ENCODE peak calls at places on chromosome 12, in eight cellular contexts. K, T, U, A, Q, V, F and Z are unnamed samples.

GRCh38 chr12:116202433-116202832 is 75.1 kb downstream of the MED13L start:
- DNase-seq in K (no peak), T (no peak), U (no peak), A (no peak), Q (no peak), V (no peak), F (no peak), Z (peak; percentile 34)

GRCh38 chr12:20627001-20627588 is 68.0 kb upstream of the SLCO1C1 start:
- DNase-seq in K (no peak), T (no peak), U (no peak), A (no peak), Q (no peak), V (no peak), F (no peak), Z (no peak)

GRCh38 chr12:49524660-49525324 is 14.0 kb upstream of the KCNH3 start:
- DNase-seq in K (no peak), T (no peak), U (no peak), A (no peak), Q (no peak), V (no peak), F (no peak), Z (no peak)

GRCh38 chr12:102883204-102883799 is 33.7 kb downstream of the PAH start:
- DNase-seq in K (peak; percentile 20), T (peak; percentile 48), U (peak; percentile 10), A (peak; percentile 44), Q (peak; percentile 70), V (peak; percentile 25), F (no peak), Z (peak; percentile 75)

GRCh38 chr12:93860659-93861373 is 183.6 kb downstream of the CRADD start:
- DNase-seq in K (no peak), T (no peak), U (no peak), A (no peak), Q (no peak), V (no peak), F (no peak), Z (no peak)

GRCh38 chr12:121110211-121110940 is 22.3 kb upstream of the P2RX7 start:
- DNase-seq in K (peak; percentile 60), T (peak; percentile 60), U (peak; percentile 56), A (peak; percentile 65), Q (peak; percentile 65), V (peak; percentile 50), F (peak; percentile 78), Z (peak; percentile 85)

GRCh38 chr12:82130763-82131162 is 227.4 kb downstream of the CCDC59 start:
- DNase-seq in K (no peak), T (no peak), U (no peak), A (no peak), Q (no peak), V (no peak), F (no peak), Z (no peak)

GRCh38 chr12:19129486-19130223 is at the start of gene PLEKHA5:
- DNase-seq in K (no peak), T (peak; percentile 44), U (peak; percentile 23), A (peak; percentile 86), Q (peak; percentile 94), V (no peak), F (no peak), Z (peak; percentile 81)

GRCh38 chr12:41548926-41549325 is 360.8 kb downstream of the PDZRN4 start:
- DNase-seq in K (no peak), T (no peak), U (no peak), A (no peak), Q (no peak), V (no peak), F (no peak), Z (no peak)

GRCh38 chr12:120290541-120291312 is 976 bp downstream of the RNU4-2 start:
- DNase-seq in K (peak; percentile 54), T (peak; percentile 35), U (no peak), A (no peak), Q (no peak), V (peak; percentile 46), F (no peak), Z (peak; percentile 50)

GRCh38 chr12:3655331-3655900 is 97.5 kb downstream of the CRACR2A start:
- DNase-seq in K (peak; percentile 12), T (peak; percentile 12), U (no peak), A (peak; percentile 7), Q (peak; percentile 58), V (no peak), F (no peak), Z (peak; percentile 80)

GRCh38 chr12:59389968-59390576 is 205.8 kb upstream of the SLC16A7 start:
- DNase-seq in K (no peak), T (no peak), U (no peak), A (no peak), Q (no peak), V (no peak), F (no peak), Z (peak; percentile 26)

GRCh38 chr12:94282675-94283074 is 134.3 kb downstream of the PLXNC1 start:
- DNase-seq in K (peak; percentile 59), T (no peak), U (no peak), A (no peak), Q (no peak), V (no peak), F (no peak), Z (no peak)

GRCh38 chr12:118334939-118335567 is 37.7 kb downstream of the TAOK3 start:
- DNase-seq in K (peak; percentile 84), T (no peak), U (no peak), A (no peak), Q (no peak), V (no peak), F (no peak), Z (no peak)

GRCh38 chr12:118342115-118342514 is 30.6 kb downstream of the TAOK3 start:
- DNase-seq in K (no peak), T (no peak), U (no peak), A (no peak), Q (no peak), V (no peak), F (no peak), Z (no peak)

GRCh38 chr12:118336123-118336522 is 36.6 kb downstream of the TAOK3 start:
- DNase-seq in K (no peak), T (no peak), U (no peak), A (no peak), Q (no peak), V (no peak), F (no peak), Z (no peak)

GRCh38 chr12:118334241-118334640 is 38.5 kb downstream of the TAOK3 start:
- DNase-seq in K (no peak), T (no peak), U (no peak), A (no peak), Q (no peak), V (no peak), F (no peak), Z (no peak)

GRCh38 chr12:118337194-118337838 is 35.4 kb downstream of the TAOK3 start:
- DNase-seq in K (no peak), T (no peak), U (no peak), A (no peak), Q (no peak), V (no peak), F (no peak), Z (no peak)
- TF ChIP-seq REST in K (no peak), T (no peak), U (no peak), A (no peak), Q (no peak), V (no peak), F (no peak), Z (no peak)

DNA sequence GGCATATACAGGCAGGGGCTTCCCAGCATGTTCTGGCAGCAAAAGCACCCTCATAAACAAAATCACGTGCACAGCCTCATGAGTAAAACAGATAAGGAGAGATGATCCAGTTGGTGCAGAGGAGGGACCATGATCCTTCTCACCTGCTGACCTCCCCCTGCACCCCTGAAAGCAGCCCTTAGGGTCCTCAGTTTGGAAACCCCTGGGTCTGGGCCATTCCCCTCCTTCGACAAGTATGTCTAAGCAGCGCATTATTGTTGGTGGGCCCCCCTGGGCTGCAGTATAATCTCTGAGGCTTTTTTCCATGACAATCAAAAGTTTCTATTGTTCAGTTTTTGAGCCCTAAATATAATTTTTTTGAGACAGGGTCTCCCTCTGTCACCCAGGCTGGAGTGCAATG is 5.1 kb upstream of the KRT4 start:
- DNase-seq in K (no peak), T (no peak), U (no peak), A (no peak), Q (no peak), V (no peak), F (no peak), Z (no peak)
- H3K27me3 ChIP-seq in K (peaks cover 2% of the 10 kb centered on the region), T (peaks cover 52% of the 10 kb centered on the region), U (peaks cover 2% of the 10 kb centered on the region), A (peaks cover 71% of the 10 kb centered on the region), Q (peaks cover 51% of the 10 kb centered on the region), V (no peaks in the 10 kb centered on the region), F (peaks cover 6% of the 10 kb centered on the region), Z (no peaks in the 10 kb centered on the region)

GRCh38 chr12:12916135-12916956 is 25.0 kb downstream of the GPRC5A start:
- DNase-seq in K (peak; percentile 83), T (peak; percentile 71), U (peak; percentile 48), A (peak; percentile 66), Q (peak; percentile 80), V (no peak), F (no peak), Z (peak; percentile 87)
- H3K27ac ChIP-seq in K (no peak overlapping the region), T (no peak overlapping the region), U (peak overlapping the region; percentile 13), A (no peak overlapping the region), Q (no peak overlapping the region), V (peak overlapping the region; percentile 78), F (no peak overlapping the region), Z (no peak overlapping the region)

GRCh38 chr12:52947738-52948423 is 1.0 kb upstream of the KRT18 start:
- DNase-seq in K (no peak), T (no peak), U (no peak), A (peak; percentile 7), Q (no peak), V (no peak), F (no peak), Z (peak; percentile 56)

GRCh38 chr12:52944683-52945388 is 4.1 kb upstream of the KRT18 start:
- DNase-seq in K (no peak), T (no peak), U (no peak), A (no peak), Q (no peak), V (no peak), F (no peak), Z (no peak)

GRCh38 chr12:52946797-52947547 is 1.9 kb upstream of the KRT18 start:
- DNase-seq in K (no peak), T (peak; percentile 84), U (no peak), A (peak; percentile 17), Q (no peak), V (no peak), F (no peak), Z (no peak)

GRCh38 chr12:52946334-52946733 is 2.6 kb upstream of the KRT18 start:
- DNase-seq in K (no peak), T (no peak), U (no peak), A (no peak), Q (no peak), V (no peak), F (no peak), Z (no peak)

DNA sequence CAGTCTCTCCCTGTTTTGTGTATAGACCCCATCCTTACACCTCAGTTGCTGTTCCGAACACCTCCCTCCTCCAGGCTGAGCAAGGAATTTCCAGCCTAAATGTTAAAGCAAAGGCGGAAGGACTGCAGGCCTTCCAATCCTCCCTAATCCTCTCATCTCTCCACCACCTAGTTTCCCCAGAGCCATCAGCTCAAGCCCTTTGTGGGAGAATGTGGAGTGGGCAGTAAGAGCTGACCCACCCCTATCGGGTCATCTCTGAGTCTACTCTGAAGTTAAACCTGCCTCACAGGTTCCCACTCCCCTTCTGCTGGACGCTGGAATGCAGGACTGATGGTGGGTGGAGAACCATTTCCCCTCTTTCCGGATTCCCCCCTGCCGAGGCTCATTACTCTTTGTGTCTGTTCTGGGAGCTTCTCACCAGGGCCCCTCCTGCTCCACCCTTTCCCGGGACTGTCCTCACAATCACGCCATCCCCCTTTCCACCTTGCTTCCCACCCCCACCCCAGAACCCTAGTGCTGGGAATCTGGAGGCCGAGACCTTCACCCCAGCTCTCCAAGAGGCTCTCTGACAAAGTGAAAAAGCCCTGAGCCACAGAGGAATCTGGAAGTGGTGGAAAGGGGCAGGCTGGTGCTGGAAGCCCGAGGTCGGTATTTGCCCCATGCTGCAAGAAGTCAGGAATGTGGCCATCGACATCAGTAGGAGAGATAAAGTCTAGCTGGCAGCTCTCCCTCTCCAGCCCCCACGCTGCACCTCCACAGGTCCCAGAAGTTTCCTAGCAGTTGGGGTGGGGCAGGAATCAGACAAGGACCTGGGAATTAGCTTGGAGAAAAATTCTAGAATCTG is 3.3 kb upstream of the KRT18 start:
- DNase-seq in K (no peak), T (peak; percentile 92), U (no peak), A (peak; percentile 12), Q (no peak), V (no peak), F (no peak), Z (peak; percentile 90)
- TF ChIP-seq REST in K (no peak), T (no peak), U (no peak), A (no peak), Q (no peak), V (no peak), F (no peak), Z (peak; percentile 15)